ENCODE peak calls at places on chromosomes 5 and 9, in four cellular contexts. F is neural crest cell, W is stomach, O is coronary artery. S is an unnamed sample.

GRCh38 chr9:78261403-78262001 is 25.6 kb downstream of the CEP78 start:
- DNase-seq in F (no peak), W (no peak), O (no peak), S (peak; percentile 60)

GRCh38 chr5:115575167-115576070 is 26.9 kb downstream of the TICAM2 start:
- DNase-seq in F (no peak), O (no peak), W (no peak), S (peak; percentile 56)

GRCh38 chr5:76657683-76658311 is 34.6 kb upstream of the F2RL2 start:
- DNase-seq in F (no peak), W (no peak), O (no peak), S (no peak)

GRCh38 chr5:8857051-8857450 is 688.8 kb downstream of the SEMA5A start:
- DNase-seq in W (no peak), F (no peak), O (no peak), S (no peak)

GRCh38 chr9:83013867-83014605 is 48.9 kb downstream of the RASEF start:
- DNase-seq in W (no peak), O (no peak), F (no peak), S (no peak)

GRCh38 chr9:123561055-123561454 is 205.1 kb downstream of the CRB2 start:
- DNase-seq in W (no peak), F (no peak), O (no peak), S (no peak)

GRCh38 chr9:13688223-13688989 is 408.9 kb upstream of the MPDZ start:
- DNase-seq in F (no peak), W (no peak), O (no peak), S (no peak)

GRCh38 chr5:123068368-123068767 is 20.7 kb upstream of the PRDM6 start:
- DNase-seq in O (no peak), F (no peak), W (no peak), S (no peak)

GRCh38 chr5:3381206-3381825 is 214.3 kb upstream of the IRX1 start:
- DNase-seq in O (peak; percentile 60), W (no peak), F (no peak), S (no peak)

GRCh38 chr9:16136961-16137360 is 584.1 kb downstream of the CCDC171 start:
- DNase-seq in W (no peak), O (no peak), F (no peak), S (no peak)

GRCh38 chr9:6598249-6598725 is 47.2 kb downstream of the GLDC start:
- DNase-seq in W (no peak), F (no peak), O (no peak), S (peak; percentile 2)

GRCh38 chr9:114385412-114386181 is 2.2 kb downstream of the AKNA start:
- DNase-seq in W (peak; percentile 77), F (no peak), O (peak; percentile 89), S (peak; percentile 80)

GRCh38 chr5:50856720-50857119 is 190.3 kb downstream of the PARP8 start:
- DNase-seq in W (no peak), F (no peak), O (no peak), S (no peak)

GRCh38 chr9:15915711-15916110 is 362.9 kb downstream of the CCDC171 start:
- DNase-seq in O (no peak), W (no peak), F (no peak), S (no peak)

GRCh38 chr5:171607863-171608262 is 177.8 kb upstream of the SMIM23 start:
- DNase-seq in W (no peak), F (no peak), O (no peak), S (no peak)

GRCh38 chr9:99050292-99050911 is 54.5 kb upstream of the TGFBR1 start:
- DNase-seq in F (no peak), O (no peak), W (no peak), S (no peak)

GRCh38 chr5:147482426-147483196 is 27.3 kb downstream of the DPYSL3 start:
- DNase-seq in W (no peak), F (no peak), O (no peak), S (no peak)

GRCh38 chr9:35487066-35487465 is 2.8 kb upstream of the RUSC2 start:
- DNase-seq in W (no peak), F (no peak), O (no peak), S (no peak)

GRCh38 chr9:128251701-128252100 is 24.1 kb downstream of the GOLGA2 start:
- DNase-seq in F (no peak), W (no peak), O (no peak), S (peak; percentile 35)

GRCh38 chr9:19101203-19101602 is 1.5 kb downstream of the HAUS6 start:
- DNase-seq in O (no peak), W (no peak), F (no peak), S (no peak)

GRCh38 chr5:73623929-73624404 is 2.0 kb upstream of the ARHGEF28 start:
- DNase-seq in F (no peak), W (peak; percentile 77), O (no peak), S (no peak)

GRCh38 chr9:112780637-112781036 is 30.1 kb downstream of the SNX30 start:
- DNase-seq in W (no peak), F (no peak), O (no peak), S (no peak)

GRCh38 chr5:82274343-82275266 is 3.5 kb downstream of the RPS23 start:
- DNase-seq in F (no peak), W (no peak), O (no peak), S (no peak)

GRCh38 chr5:138753794-138754698 is 821 bp downstream of the CTNNA1 start:
- DNase-seq in W (peak; percentile 94), O (peak; percentile 92), F (peak; percentile 42), S (peak; percentile 91)

GRCh38 chr5:76926329-76927105 is 26.3 kb upstream of the CRHBP start:
- DNase-seq in F (no peak), W (no peak), O (no peak), S (no peak)

GRCh38 chr5:38551020-38552017 is 5.1 kb downstream of the LIFR start:
- DNase-seq in O (no peak), W (no peak), F (no peak), S (peak; percentile 73)

GRCh38 chr9:34513567-34514214 is 9.1 kb downstream of the ENHO start:
- DNase-seq in O (no peak), F (no peak), W (peak; percentile 38), S (peak; percentile 79)

GRCh38 chr9:92426501-92426900 is 2.2 kb upstream of the OMD start:
- DNase-seq in O (no peak), F (no peak), W (no peak), S (no peak)

GRCh38 chr5:150562832-150563231 is 54.9 kb downstream of the NDST1 start:
- DNase-seq in O (no peak), W (no peak), F (peak; percentile 24), S (peak; percentile 76)

GRCh38 chr9:131721096-131721495 is 18.8 kb downstream of the RAPGEF1 start:
- DNase-seq in W (no peak), O (no peak), F (no peak), S (no peak)

GRCh38 chr9:112719292-112719691 is 1.4 kb upstream of the INIP start:
- DNase-seq in O (no peak), W (no peak), F (no peak), S (peak; percentile 29)

GRCh38 chr5:16522096-16522495 is 56.5 kb upstream of the ZNF622 start:
- DNase-seq in O (no peak), F (no peak), W (no peak), S (no peak)

GRCh38 chr9:82763631-82764030 is 299.3 kb downstream of the RASEF start:
- DNase-seq in O (no peak), F (no peak), W (no peak), S (no peak)

GRCh38 chr9:113738898-113739604 is 137.1 kb upstream of the ZNF618 start:
- DNase-seq in W (no peak), F (no peak), O (no peak), S (no peak)

GRCh38 chr5:135344351-135344750 is 54.7 kb downstream of the MACROH2A1 start:
- DNase-seq in O (no peak), F (no peak), W (no peak), S (no peak)

GRCh38 chr9:34098307-34098706 is 28.2 kb downstream of the DCAF12 start:
- DNase-seq in O (no peak), F (no peak), W (no peak), S (no peak)

GRCh38 chr9:116276651-116277121 is 123.1 kb downstream of the PAPPA start:
- DNase-seq in F (no peak), O (no peak), W (no peak), S (no peak)